ENCODE peak calls at places on chromosome 2, in six cellular contexts. One of them, this sample, is unnamed.

GRCh38 chr2:43220229-43220981 is 6.0 kb downstream of the ZFP36L2 start:
- DNase-seq in A549: no peak
- DNase-seq in KBM-7: no peak
- DNase-seq in stimulated activated CD4-positive, alpha-beta T cell treated with anti-CD3 and anti-CD28 coated beads, Interleukin-15, amount 100 ng/mL, for 1 hour: no peak
- DNase-seq in GDM1: no peak
- DNase-seq in EH: peak; percentile 49
- DNase-seq in this sample: no peak

GRCh38 chr2:232721882-232722281 is 24.8 kb downstream of the GIGYF2 start:
- DNase-seq in A549: no peak
- DNase-seq in KBM-7: peak; percentile 20
- DNase-seq in stimulated activated CD4-positive, alpha-beta T cell treated with anti-CD3 and anti-CD28 coated beads, Interleukin-15, amount 100 ng/mL, for 1 hour: no peak
- DNase-seq in GDM1: peak; percentile 20
- DNase-seq in EH: no peak
- DNase-seq in this sample: no peak

GRCh38 chr2:233323851-233324250 is 16.2 kb downstream of the SAG start:
- DNase-seq in A549: no peak
- DNase-seq in KBM-7: no peak
- DNase-seq in stimulated activated CD4-positive, alpha-beta T cell treated with anti-CD3 and anti-CD28 coated beads, Interleukin-15, amount 100 ng/mL, for 1 hour: no peak
- DNase-seq in GDM1: no peak
- DNase-seq in EH: no peak
- DNase-seq in this sample: no peak

GRCh38 chr2:25375371-25375988 is 33.8 kb upstream of the DNMT3A start:
- DNase-seq in A549: no peak
- DNase-seq in KBM-7: no peak
- DNase-seq in stimulated activated CD4-positive, alpha-beta T cell treated with anti-CD3 and anti-CD28 coated beads, Interleukin-15, amount 100 ng/mL, for 1 hour: no peak
- DNase-seq in GDM1: no peak
- DNase-seq in EH: no peak
- DNase-seq in this sample: no peak

GRCh38 chr2:23618265-23618664 is 233.3 kb downstream of the KLHL29 start:
- DNase-seq in A549: no peak
- DNase-seq in KBM-7: no peak
- DNase-seq in stimulated activated CD4-positive, alpha-beta T cell treated with anti-CD3 and anti-CD28 coated beads, Interleukin-15, amount 100 ng/mL, for 1 hour: no peak
- DNase-seq in GDM1: no peak
- DNase-seq in EH: no peak
- DNase-seq in this sample: no peak

GRCh38 chr2:216502776-216503629 is 4.4 kb downstream of the RPL37A start:
- DNase-seq in A549: no peak
- DNase-seq in KBM-7: no peak
- DNase-seq in stimulated activated CD4-positive, alpha-beta T cell treated with anti-CD3 and anti-CD28 coated beads, Interleukin-15, amount 100 ng/mL, for 1 hour: no peak
- DNase-seq in GDM1: no peak
- DNase-seq in EH: no peak
- DNase-seq in this sample: no peak

GRCh38 chr2:217935245-217935879 is 67.4 kb downstream of the TNS1 start:
- DNase-seq in A549: no peak
- DNase-seq in KBM-7: no peak
- DNase-seq in stimulated activated CD4-positive, alpha-beta T cell treated with anti-CD3 and anti-CD28 coated beads, Interleukin-15, amount 100 ng/mL, for 1 hour: no peak
- DNase-seq in GDM1: no peak
- DNase-seq in EH: peak; percentile 77
- DNase-seq in this sample: no peak

GRCh38 chr2:233351423-233351822 is 2.9 kb upstream of the DGKD start:
- DNase-seq in A549: no peak
- DNase-seq in KBM-7: peak; percentile 51
- DNase-seq in stimulated activated CD4-positive, alpha-beta T cell treated with anti-CD3 and anti-CD28 coated beads, Interleukin-15, amount 100 ng/mL, for 1 hour: no peak
- DNase-seq in GDM1: peak; percentile 7
- DNase-seq in EH: peak; percentile 75
- DNase-seq in this sample: no peak

GRCh38 chr2:19652811-19653210 is 249.0 kb downstream of the TTC32 start:
- DNase-seq in A549: no peak
- DNase-seq in KBM-7: no peak
- DNase-seq in stimulated activated CD4-positive, alpha-beta T cell treated with anti-CD3 and anti-CD28 coated beads, Interleukin-15, amount 100 ng/mL, for 1 hour: no peak
- DNase-seq in GDM1: no peak
- DNase-seq in EH: no peak
- DNase-seq in this sample: no peak

GRCh38 chr2:127027715-127028114 is 79.2 kb downstream of the BIN1 start:
- DNase-seq in A549: peak; percentile 20
- DNase-seq in KBM-7: no peak
- DNase-seq in stimulated activated CD4-positive, alpha-beta T cell treated with anti-CD3 and anti-CD28 coated beads, Interleukin-15, amount 100 ng/mL, for 1 hour: no peak
- DNase-seq in GDM1: no peak
- DNase-seq in EH: no peak
- DNase-seq in this sample: no peak

GRCh38 chr2:42783511-42783910 is 8.9 kb downstream of the HAAO start:
- DNase-seq in A549: no peak
- DNase-seq in KBM-7: no peak
- DNase-seq in stimulated activated CD4-positive, alpha-beta T cell treated with anti-CD3 and anti-CD28 coated beads, Interleukin-15, amount 100 ng/mL, for 1 hour: no peak
- DNase-seq in GDM1: no peak
- DNase-seq in EH: no peak
- DNase-seq in this sample: no peak

GRCh38 chr2:217954469-217954868 is 48.3 kb downstream of the TNS1 start:
- DNase-seq in A549: no peak
- DNase-seq in KBM-7: no peak
- DNase-seq in stimulated activated CD4-positive, alpha-beta T cell treated with anti-CD3 and anti-CD28 coated beads, Interleukin-15, amount 100 ng/mL, for 1 hour: no peak
- DNase-seq in GDM1: no peak
- DNase-seq in EH: no peak
- DNase-seq in this sample: no peak

GRCh38 chr2:149858916-149859634 is 271.5 kb upstream of the MMADHC start:
- DNase-seq in A549: peak; percentile 47
- DNase-seq in KBM-7: peak; percentile 20
- DNase-seq in stimulated activated CD4-positive, alpha-beta T cell treated with anti-CD3 and anti-CD28 coated beads, Interleukin-15, amount 100 ng/mL, for 1 hour: no peak
- DNase-seq in GDM1: no peak
- DNase-seq in EH: peak; percentile 80
- DNase-seq in this sample: no peak

GRCh38 chr2:105144941-105145300 is 96.6 kb upstream of the GPR45 start:
- DNase-seq in A549: no peak
- DNase-seq in KBM-7: no peak
- DNase-seq in stimulated activated CD4-positive, alpha-beta T cell treated with anti-CD3 and anti-CD28 coated beads, Interleukin-15, amount 100 ng/mL, for 1 hour: no peak
- DNase-seq in GDM1: no peak
- DNase-seq in EH: no peak
- DNase-seq in this sample: no peak

GRCh38 chr2:231708050-231708772 is at the start of gene PTMA:
- DNase-seq in A549: peak; percentile 100
- DNase-seq in KBM-7: peak; percentile 100
- DNase-seq in stimulated activated CD4-positive, alpha-beta T cell treated with anti-CD3 and anti-CD28 coated beads, Interleukin-15, amount 100 ng/mL, for 1 hour: peak; percentile 100
- DNase-seq in GDM1: peak; percentile 100
- DNase-seq in EH: peak; percentile 99
- DNase-seq in this sample: peak; percentile 95

GRCh38 chr2:99389371-99389770 is 52.2 kb downstream of the EIF5B start:
- DNase-seq in A549: no peak
- DNase-seq in KBM-7: no peak
- DNase-seq in stimulated activated CD4-positive, alpha-beta T cell treated with anti-CD3 and anti-CD28 coated beads, Interleukin-15, amount 100 ng/mL, for 1 hour: no peak
- DNase-seq in GDM1: no peak
- DNase-seq in EH: peak; percentile 85
- DNase-seq in this sample: no peak

GRCh38 chr2:68589963-68590362 is 53.4 kb upstream of the PROKR1 start:
- DNase-seq in A549: peak; percentile 22
- DNase-seq in KBM-7: no peak
- DNase-seq in stimulated activated CD4-positive, alpha-beta T cell treated with anti-CD3 and anti-CD28 coated beads, Interleukin-15, amount 100 ng/mL, for 1 hour: no peak
- DNase-seq in GDM1: no peak
- DNase-seq in EH: no peak
- DNase-seq in this sample: no peak

GRCh38 chr2:69916151-69916550 is 1.2 kb downstream of the MXD1 start:
- DNase-seq in A549: no peak
- DNase-seq in KBM-7: no peak
- DNase-seq in stimulated activated CD4-positive, alpha-beta T cell treated with anti-CD3 and anti-CD28 coated beads, Interleukin-15, amount 100 ng/mL, for 1 hour: no peak
- DNase-seq in GDM1: no peak
- DNase-seq in EH: no peak
- DNase-seq in this sample: no peak

GRCh38 chr2:71605173-71605641 is 151.8 kb downstream of the DYSF start:
- DNase-seq in A549: no peak
- DNase-seq in KBM-7: no peak
- DNase-seq in stimulated activated CD4-positive, alpha-beta T cell treated with anti-CD3 and anti-CD28 coated beads, Interleukin-15, amount 100 ng/mL, for 1 hour: no peak
- DNase-seq in GDM1: no peak
- DNase-seq in EH: no peak
- DNase-seq in this sample: no peak

GRCh38 chr2:12797815-12798214 is 81.1 kb downstream of the TRIB2 start:
- DNase-seq in A549: no peak
- DNase-seq in KBM-7: peak; percentile 58
- DNase-seq in stimulated activated CD4-positive, alpha-beta T cell treated with anti-CD3 and anti-CD28 coated beads, Interleukin-15, amount 100 ng/mL, for 1 hour: no peak
- DNase-seq in GDM1: no peak
- DNase-seq in EH: peak; percentile 62
- DNase-seq in this sample: no peak